ENCODE peak calls at places on chromosomes 6 and 20, in nine cellular contexts. O is thoracic aorta; M is tibial artery; N is RWPE1; J is CD4-positive, alpha-beta memory T cell; B is GM23338; C is hepatocyte; R is neural progenitor cell; X is left ventricle myocardium inferior. P is an unnamed sample.

GRCh38 chr6:52392944-52393343 is 27.2 kb upstream of the EFHC1 start:
- DNase-seq in O (no peak), M (no peak), N (no peak), J (peak), B (no peak), C (no peak), R (no peak), X (no peak), P (no peak)

GRCh38 chr20:36548704-36549627 is 7.6 kb downstream of the MYL9 start:
- DNase-seq in O (no peak), M (peak), N (no peak), J (no peak), B (no peak), C (no peak), R (no peak), X (no peak), P (no peak)

GRCh38 chr6:25224237-25224636 is 54.9 kb upstream of the CARMIL1 start:
- DNase-seq in O (no peak), M (no peak), N (no peak), J (no peak), B (no peak), C (no peak), R (no peak), X (no peak), P (no peak)

GRCh38 chr20:44836596-44837120 is 26.3 kb upstream of the RIMS4 start:
- DNase-seq in O (no peak), M (no peak), N (no peak), J (no peak), B (no peak), C (no peak), R (no peak), X (no peak), P (no peak)

GRCh38 chr6:26743157-26743821 is 83.7 kb upstream of the ZNF322 start:
- DNase-seq in O (no peak), M (no peak), N (peak), J (no peak), B (peak), C (peak), R (peak), X (no peak), P (no peak)

GRCh38 chr6:27334141-27334540 is 22.1 kb upstream of the POM121L2 start:
- DNase-seq in O (no peak), M (no peak), N (no peak), J (no peak), B (no peak), C (no peak), R (no peak), X (no peak), P (no peak)

GRCh38 chr20:32535316-32535952 is 49.7 kb downstream of the NOL4L start:
- DNase-seq in O (no peak), M (no peak), N (no peak), J (peak), B (no peak), C (no peak), R (peak), X (no peak), P (no peak)

GRCh38 chr6:42821846-42822245 is 40.0 kb downstream of the BICRAL start:
- DNase-seq in O (no peak), M (no peak), N (no peak), J (no peak), B (no peak), C (no peak), R (no peak), X (no peak), P (no peak)

GRCh38 chr20:2817891-2818595 is 1.9 kb downstream of the TMEM239 start:
- DNase-seq in O (no peak), M (peak), N (no peak), J (no peak), B (no peak), C (no peak), R (no peak), X (peak), P (peak)

GRCh38 chr20:58133020-58133419 is 95.4 kb downstream of the ANKRD60 start:
- DNase-seq in O (no peak), M (peak), N (no peak), J (no peak), B (no peak), C (no peak), R (no peak), X (no peak), P (no peak)

GRCh38 chr6:101397199-101397598 is 3.7 kb downstream of the GRIK2 start:
- DNase-seq in O (no peak), M (no peak), N (no peak), J (no peak), B (peak), C (no peak), R (peak), X (no peak), P (no peak)

DNA sequence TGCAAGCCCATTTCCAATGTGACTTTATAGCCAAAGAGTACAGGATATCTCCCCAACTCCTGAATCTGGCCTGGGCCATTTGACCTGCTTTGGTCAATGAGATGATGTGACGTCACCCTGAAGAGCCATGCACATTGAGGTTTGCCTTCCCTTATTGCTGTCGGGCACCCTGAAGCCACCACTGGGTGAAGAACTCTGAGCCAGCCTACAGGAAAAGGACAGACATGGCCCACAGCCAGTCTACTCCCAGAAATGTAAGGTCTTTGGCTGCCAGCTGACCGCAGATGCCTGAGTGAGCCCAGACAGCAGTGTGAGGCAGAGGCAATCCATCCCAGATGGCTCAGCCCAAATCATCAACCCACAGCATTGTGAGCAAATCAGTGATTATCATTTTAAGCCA is 3.7 kb upstream of the SYNDIG1 start:
- DNase-seq in O (peak), M (peak), N (no peak), J (no peak), B (no peak), C (no peak), R (no peak), X (peak), P (no peak)
- H3K27ac ChIP-seq in O (peak), M (no peak), N (no peak), J (no peak), B (no peak), C (no peak), R (no peak), X (peak), P (no peak)

GRCh38 chr6:6740595-6740994 is 152.1 kb downstream of the LY86 start:
- DNase-seq in O (no peak), M (no peak), N (no peak), J (no peak), B (no peak), C (no peak), R (no peak), X (no peak), P (no peak)

GRCh38 chr6:6738108-6738507 is 149.6 kb downstream of the LY86 start:
- DNase-seq in O (no peak), M (no peak), N (no peak), J (no peak), B (no peak), C (no peak), R (no peak), X (no peak), P (no peak)

GRCh38 chr6:6738922-6739717 is 150.6 kb downstream of the LY86 start:
- DNase-seq in O (no peak), M (no peak), N (no peak), J (no peak), B (no peak), C (no peak), R (no peak), X (no peak), P (no peak)

GRCh38 chr6:6742535-6742934 is 154.0 kb downstream of the LY86 start:
- DNase-seq in O (no peak), M (no peak), N (no peak), J (no peak), B (no peak), C (no peak), R (no peak), X (no peak), P (no peak)

GRCh38 chr6:6741264-6741663 is 152.7 kb downstream of the LY86 start:
- DNase-seq in O (no peak), M (no peak), N (no peak), J (no peak), B (no peak), C (no peak), R (peak), X (no peak), P (no peak)
- H3K27ac ChIP-seq in O (no peak), M (no peak), N (no peak), J (no peak), B (no peak), C (no peak), R (no peak), X (peak), P (peak)

GRCh38 chr6:151374024-151374423 is 17.3 kb downstream of the ZBTB2 start:
- DNase-seq in O (no peak), M (no peak), N (peak), J (peak), B (peak), C (no peak), R (no peak), X (no peak), P (no peak)
- H3K27ac ChIP-seq in O (no peak), M (no peak), N (no peak), J (peak), B (peak), C (no peak), R (no peak), X (peak), P (peak)

DNA sequence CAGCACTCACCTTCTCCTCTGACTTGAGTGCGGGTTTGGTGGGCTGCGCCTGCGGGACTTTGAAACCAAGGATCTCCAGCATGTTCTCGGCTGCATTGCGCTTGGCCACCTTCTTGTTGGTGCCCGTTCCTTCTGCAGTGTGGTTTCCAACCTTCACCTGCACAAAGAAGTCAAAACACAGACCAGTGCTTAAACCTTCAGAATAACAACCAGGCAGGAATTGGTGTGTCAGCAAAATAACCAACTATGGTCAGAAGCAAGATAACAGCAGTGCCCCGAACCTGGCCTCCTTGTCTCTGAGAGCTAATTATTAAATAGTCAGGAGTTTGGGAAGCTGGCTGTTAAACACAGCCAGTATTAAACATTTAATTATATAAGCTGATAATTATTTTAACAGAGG is 68.2 kb downstream of the STAU1 start:
- DNase-seq in O (no peak), M (no peak), N (no peak), J (no peak), B (no peak), C (peak), R (no peak), X (no peak), P (no peak)
- H3K27ac ChIP-seq in O (no peak), M (no peak), N (no peak), J (no peak), B (peak), C (no peak), R (no peak), X (no peak), P (no peak)

DNA sequence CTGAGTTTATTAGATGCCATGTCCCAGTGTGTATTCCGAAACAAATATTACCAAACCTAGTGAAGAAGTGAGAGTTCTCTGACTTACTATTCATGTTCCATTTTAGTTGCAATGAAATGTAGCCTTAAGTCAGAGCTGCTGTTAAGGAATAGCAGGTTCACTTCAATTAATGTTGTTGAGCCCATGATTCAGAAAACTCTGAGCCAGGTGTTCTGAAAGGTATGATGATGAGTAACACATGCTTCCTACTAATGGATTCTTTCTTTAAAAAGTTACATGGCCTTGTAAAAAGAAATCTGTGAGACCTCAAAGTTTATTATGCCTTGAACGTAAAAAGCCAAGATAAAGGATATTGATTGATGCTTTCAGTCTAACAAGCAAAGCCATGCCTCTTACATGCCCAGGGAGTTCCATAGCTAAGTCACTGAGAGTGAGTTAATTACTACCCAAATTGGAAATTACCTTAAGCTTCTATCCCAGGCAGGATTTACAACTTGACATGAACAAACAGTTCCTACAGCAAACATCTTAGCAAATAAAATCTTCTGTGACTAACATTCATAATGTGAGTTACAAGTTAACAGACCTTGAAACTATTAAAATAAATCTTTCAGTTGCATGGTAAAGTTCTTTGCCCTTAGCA is 122.9 kb downstream of the AKAP7 start:
- DNase-seq in O (no peak), M (no peak), N (no peak), J (no peak), B (no peak), C (peak), R (no peak), X (no peak), P (no peak)
- H3K27ac ChIP-seq in O (no peak), M (no peak), N (no peak), J (no peak), B (peak), C (peak), R (no peak), X (no peak), P (no peak)

GRCh38 chr6:107818272-107818671 is 5.8 kb downstream of the SCML4 start:
- DNase-seq in O (no peak), M (no peak), N (no peak), J (no peak), B (no peak), C (no peak), R (no peak), X (no peak), P (no peak)

GRCh38 chr6:107817784-107818183 is 6.3 kb downstream of the SCML4 start:
- DNase-seq in O (no peak), M (no peak), N (no peak), J (no peak), B (no peak), C (no peak), R (no peak), X (no peak), P (no peak)

GRCh38 chr6:107819976-107820551 is 4.0 kb downstream of the SCML4 start:
- DNase-seq in O (no peak), M (no peak), N (peak), J (peak), B (peak), C (peak), R (peak), X (no peak), P (no peak)

GRCh38 chr6:107820571-107821261 is 3.4 kb downstream of the SCML4 start:
- DNase-seq in O (no peak), M (no peak), N (no peak), J (peak), B (no peak), C (peak), R (peak), X (no peak), P (no peak)

GRCh38 chr6:107819217-107819616 is 4.9 kb downstream of the SCML4 start:
- DNase-seq in O (no peak), M (no peak), N (no peak), J (no peak), B (no peak), C (no peak), R (no peak), X (no peak), P (no peak)
- H3K27ac ChIP-seq in O (no peak), M (no peak), N (no peak), J (no peak), B (no peak), C (no peak), R (no peak), X (no peak), P (no peak)

GRCh38 chr6:157535354-157536217 is 154.6 kb downstream of the ZDHHC14 start:
- DNase-seq in O (no peak), M (no peak), N (peak), J (no peak), B (no peak), C (peak), R (no peak), X (no peak), P (no peak)
- H3K27ac ChIP-seq in O (no peak), M (no peak), N (peak), J (peak), B (no peak), C (peak), R (no peak), X (peak), P (peak)

P was measured in gastrocnemius medialis.